ENCODE peak calls at places on chromosome 3, in four cellular contexts. One of them, this sample, is unnamed.

GRCh38 chr3:63029326-63029725 is 154.1 kb upstream of the CADPS start:
- DNase-seq in breast epithelium: no peak
- DNase-seq in spleen: no peak
- DNase-seq in endothelial cell of umbilical vein: no peak
- DNase-seq in this sample: no peak

GRCh38 chr3:114847564-114847963 is 299.5 kb downstream of the ZBTB20 start:
- DNase-seq in endothelial cell of umbilical vein: no peak
- DNase-seq in breast epithelium: no peak
- DNase-seq in spleen: no peak
- DNase-seq in this sample: no peak

GRCh38 chr3:139654637-139655365 is 23.0 kb downstream of the NMNAT3 start:
- DNase-seq in breast epithelium: no peak
- DNase-seq in endothelial cell of umbilical vein: no peak
- DNase-seq in spleen: no peak
- DNase-seq in this sample: no peak

GRCh38 chr3:113084777-113085176 is 94.0 kb downstream of the GTPBP8 start:
- DNase-seq in spleen: no peak
- DNase-seq in endothelial cell of umbilical vein: peak; percentile 10
- DNase-seq in breast epithelium: peak; percentile 57
- DNase-seq in this sample: no peak

GRCh38 chr3:9349321-9350117 is 13.3 kb upstream of the THUMPD3 start:
- DNase-seq in endothelial cell of umbilical vein: peak; percentile 52
- DNase-seq in breast epithelium: peak; percentile 58
- DNase-seq in spleen: no peak
- DNase-seq in this sample: no peak

GRCh38 chr3:192901435-192901834 is 16.2 kb downstream of the MB21D2 start:
- DNase-seq in endothelial cell of umbilical vein: peak; percentile 65
- DNase-seq in breast epithelium: no peak
- DNase-seq in spleen: no peak
- DNase-seq in this sample: no peak

GRCh38 chr3:172647823-172648222 is 63.0 kb downstream of the NCEH1 start:
- DNase-seq in breast epithelium: peak; percentile 43
- DNase-seq in endothelial cell of umbilical vein: no peak
- DNase-seq in spleen: no peak
- DNase-seq in this sample: no peak

GRCh38 chr3:129184396-129184656 is 630 bp upstream of the CNBP start:
- DNase-seq in spleen: no peak
- DNase-seq in breast epithelium: peak; percentile 30
- DNase-seq in endothelial cell of umbilical vein: no peak
- DNase-seq in this sample: peak; percentile 68

GRCh38 chr3:112333002-112333385 is at the start of gene CD200:
- DNase-seq in endothelial cell of umbilical vein: peak; percentile 62
- DNase-seq in spleen: peak; percentile 89
- DNase-seq in breast epithelium: peak; percentile 62
- DNase-seq in this sample: peak; percentile 70

GRCh38 chr3:49236226-49236625 is 40.8 kb downstream of the C3orf62 start:
- DNase-seq in endothelial cell of umbilical vein: peak; percentile 82
- DNase-seq in spleen: no peak
- DNase-seq in breast epithelium: no peak
- DNase-seq in this sample: no peak

GRCh38 chr3:25385807-25386512 is 42.1 kb upstream of the RARB start:
- DNase-seq in spleen: no peak
- DNase-seq in breast epithelium: no peak
- DNase-seq in endothelial cell of umbilical vein: peak; percentile 3
- DNase-seq in this sample: no peak

GRCh38 chr3:25390605-25391004 is 37.5 kb upstream of the RARB start:
- DNase-seq in spleen: no peak
- DNase-seq in breast epithelium: no peak
- DNase-seq in endothelial cell of umbilical vein: no peak
- DNase-seq in this sample: no peak

GRCh38 chr3:25384471-25384870 is 43.6 kb upstream of the RARB start:
- DNase-seq in endothelial cell of umbilical vein: no peak
- DNase-seq in breast epithelium: no peak
- DNase-seq in spleen: no peak
- DNase-seq in this sample: no peak

GRCh38 chr3:25381083-25381482 is 47.0 kb upstream of the RARB start:
- DNase-seq in breast epithelium: no peak
- DNase-seq in spleen: no peak
- DNase-seq in endothelial cell of umbilical vein: no peak
- DNase-seq in this sample: peak; percentile 1

GRCh38 chr3:25386686-25387271 is 41.3 kb upstream of the RARB start:
- DNase-seq in breast epithelium: no peak
- DNase-seq in spleen: no peak
- DNase-seq in endothelial cell of umbilical vein: no peak
- DNase-seq in this sample: no peak
- H3K4me3 ChIP-seq in breast epithelium: no peak overlapping the region
- H3K4me3 ChIP-seq in spleen: no peak overlapping the region
- H3K4me3 ChIP-seq in endothelial cell of umbilical vein: no peak overlapping the region
- H3K4me3 ChIP-seq in this sample: no peak overlapping the region

GRCh38 chr3:50274371-50275104 is 4.3 kb upstream of the LSMEM2 start:
- DNase-seq in spleen: peak; percentile 89
- DNase-seq in breast epithelium: peak; percentile 53
- DNase-seq in endothelial cell of umbilical vein: peak; percentile 70
- DNase-seq in this sample: peak; percentile 94

GRCh38 chr3:50273689-50274065 is 4.7 kb downstream of the SEMA3B start:
- DNase-seq in spleen: no peak
- DNase-seq in breast epithelium: no peak
- DNase-seq in endothelial cell of umbilical vein: no peak
- DNase-seq in this sample: peak; percentile 75

GRCh38 chr3:50270841-50271240 is 1.9 kb downstream of the SEMA3B start:
- DNase-seq in spleen: no peak
- DNase-seq in endothelial cell of umbilical vein: no peak
- DNase-seq in breast epithelium: no peak
- DNase-seq in this sample: no peak

GRCh38 chr3:50271314-50272072 is 2.5 kb downstream of the SEMA3B start:
- DNase-seq in spleen: no peak
- DNase-seq in breast epithelium: no peak
- DNase-seq in endothelial cell of umbilical vein: no peak
- DNase-seq in this sample: no peak

GRCh38 chr3:50272911-50273688 is 4.2 kb downstream of the SEMA3B start:
- DNase-seq in breast epithelium: peak; percentile 76
- DNase-seq in spleen: peak; percentile 97
- DNase-seq in endothelial cell of umbilical vein: peak; percentile 84
- DNase-seq in this sample: peak; percentile 99
- H3K27me3 ChIP-seq in breast epithelium: no peaks in the 10 kb centered on the region
- H3K27me3 ChIP-seq in spleen: peaks cover 39% of the 10 kb centered on the region
- H3K27me3 ChIP-seq in endothelial cell of umbilical vein: peaks cover 24% of the 10 kb centered on the region
- H3K27me3 ChIP-seq in this sample: peaks cover 39% of the 10 kb centered on the region

GRCh38 chr3:24829632-24830229 is 335.1 kb upstream of the THRB start:
- DNase-seq in breast epithelium: no peak
- DNase-seq in spleen: no peak
- DNase-seq in endothelial cell of umbilical vein: peak; percentile 5
- DNase-seq in this sample: peak; percentile 65
- H3K4me3 ChIP-seq in breast epithelium: peak overlapping the region; percentile 55
- H3K4me3 ChIP-seq in spleen: peak overlapping the region; percentile 31
- H3K4me3 ChIP-seq in endothelial cell of umbilical vein: peak overlapping the region; percentile 22
- H3K4me3 ChIP-seq in this sample: peak overlapping the region; percentile 36

DNA sequence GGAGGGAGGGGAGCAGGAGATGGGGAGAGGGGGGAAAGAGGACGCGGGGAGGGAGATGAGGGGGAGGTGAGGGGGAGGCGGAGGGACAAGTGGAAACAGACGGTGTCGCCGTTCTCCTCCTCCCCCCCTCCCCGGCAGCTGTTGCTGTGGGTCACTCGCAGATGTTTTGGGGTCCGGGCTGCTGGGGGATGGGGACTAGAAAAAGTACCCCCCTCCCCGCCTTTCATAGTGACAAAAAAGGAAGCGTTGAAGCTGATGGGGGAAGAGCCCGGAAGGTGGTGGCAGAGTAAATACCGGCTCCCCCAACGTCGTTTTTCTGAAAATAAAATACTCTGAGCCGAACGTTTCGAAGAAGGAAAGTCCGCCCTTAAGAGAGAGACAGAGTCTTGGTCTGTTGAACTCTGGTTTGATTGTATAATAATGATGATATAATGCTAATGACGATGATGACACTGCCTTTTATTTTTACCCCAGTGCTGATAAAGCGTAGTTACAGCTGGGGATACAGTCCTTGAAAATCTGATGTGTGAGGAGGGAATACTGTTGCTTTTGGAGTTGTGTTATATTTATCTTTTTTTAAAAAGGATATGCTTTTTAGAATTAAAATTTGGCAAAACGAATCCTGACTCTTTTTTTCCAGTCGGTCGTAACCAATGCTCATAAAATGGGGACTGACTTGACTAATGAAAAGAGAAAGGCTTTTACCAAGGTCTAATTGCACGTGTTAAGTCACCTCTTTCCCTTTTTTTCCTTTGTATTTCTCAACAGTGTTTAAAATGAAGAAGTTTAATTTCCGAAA is 997 bp downstream of the STXBP5L start:
- DNase-seq in spleen: no peak
- DNase-seq in breast epithelium: no peak
- DNase-seq in endothelial cell of umbilical vein: no peak
- DNase-seq in this sample: no peak
- H3K27me3 ChIP-seq in spleen: peaks cover 28% of the 10 kb centered on the region
- H3K27me3 ChIP-seq in breast epithelium: peaks cover 55% of the 10 kb centered on the region
- H3K27me3 ChIP-seq in endothelial cell of umbilical vein: peaks cover 33% of the 10 kb centered on the region
- H3K27me3 ChIP-seq in this sample: no peaks in the 10 kb centered on the region

DNA sequence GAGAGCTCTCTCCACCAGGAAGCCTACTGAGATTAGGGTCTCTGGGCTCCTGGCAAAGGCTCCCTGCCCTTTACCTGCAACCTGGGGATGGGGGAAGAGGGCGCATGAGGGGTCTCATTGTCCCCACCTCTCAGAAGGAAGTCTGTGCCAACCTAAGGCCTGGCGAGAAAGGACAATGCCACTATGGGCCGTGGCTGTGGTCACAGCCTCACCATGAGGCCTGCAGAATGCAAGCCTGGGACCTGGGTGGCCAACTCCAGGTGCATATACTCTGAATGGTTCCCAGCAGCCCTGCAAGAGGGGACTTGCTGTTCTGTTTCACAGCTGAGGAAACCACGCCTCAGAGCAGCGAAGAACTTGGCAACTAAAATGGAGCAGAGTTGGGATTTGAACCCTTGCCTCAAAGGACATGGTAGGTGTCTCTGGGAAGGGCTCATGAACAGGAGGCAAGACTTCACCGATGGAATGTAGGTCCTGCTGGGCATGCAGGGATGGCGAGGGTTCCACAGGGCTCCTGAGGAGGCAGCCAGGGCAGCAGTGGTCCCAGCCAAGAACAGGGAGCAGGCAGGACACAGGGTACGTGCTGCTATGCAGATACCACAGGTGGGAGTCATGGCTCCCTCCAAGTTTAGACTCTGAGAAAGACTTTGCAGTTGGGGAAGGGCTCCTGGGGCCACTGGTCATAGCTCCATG is 1.1 kb downstream of the MYL3 start:
- DNase-seq in breast epithelium: no peak
- DNase-seq in spleen: peak; percentile 38
- DNase-seq in endothelial cell of umbilical vein: no peak
- DNase-seq in this sample: no peak
- H3K4me3 ChIP-seq in breast epithelium: no peak overlapping the region
- H3K4me3 ChIP-seq in spleen: no peak overlapping the region
- H3K4me3 ChIP-seq in endothelial cell of umbilical vein: no peak overlapping the region
- H3K4me3 ChIP-seq in this sample: no peak overlapping the region

DNA sequence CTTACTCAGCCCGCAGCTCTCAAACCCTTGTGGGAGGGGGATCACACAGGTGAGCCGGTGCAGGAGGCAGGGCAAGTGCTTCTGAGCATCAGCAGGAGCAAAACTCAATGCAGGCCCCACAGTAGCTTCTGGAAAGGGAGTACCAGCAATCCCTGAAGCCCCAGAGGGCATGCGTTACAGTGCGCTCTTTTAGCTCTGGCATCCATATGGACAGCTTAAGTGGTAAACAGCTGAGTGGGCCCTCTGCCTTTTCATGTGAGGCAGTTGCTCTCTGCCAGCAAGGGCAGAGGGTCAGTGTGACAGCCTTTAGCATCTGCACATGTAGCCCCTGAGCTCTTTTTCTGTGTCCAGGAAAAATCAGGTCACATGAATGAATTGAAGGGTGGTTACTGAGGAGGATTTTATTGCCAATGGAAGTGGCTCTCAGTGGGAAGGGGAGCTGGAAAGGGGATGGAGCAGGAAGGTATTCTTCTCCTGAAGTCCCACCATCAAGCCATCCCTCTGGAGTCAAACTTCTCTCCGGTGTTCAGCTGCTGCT is 464.3 kb upstream of the THRB start:
- DNase-seq in endothelial cell of umbilical vein: no peak
- DNase-seq in breast epithelium: no peak
- DNase-seq in spleen: no peak
- DNase-seq in this sample: no peak
- H3K27me3 ChIP-seq in endothelial cell of umbilical vein: no peaks in the 10 kb centered on the region
- H3K27me3 ChIP-seq in breast epithelium: no peaks in the 10 kb centered on the region
- H3K27me3 ChIP-seq in spleen: no peaks in the 10 kb centered on the region
- H3K27me3 ChIP-seq in this sample: peaks cover 41% of the 10 kb centered on the region

GRCh38 chr3:40780801-40781406 is 256.1 kb downstream of the ZNF621 start:
- DNase-seq in spleen: no peak
- DNase-seq in breast epithelium: peak; percentile 88
- DNase-seq in endothelial cell of umbilical vein: peak; percentile 6
- DNase-seq in this sample: no peak
- H3K4me3 ChIP-seq in spleen: no peak overlapping the region
- H3K4me3 ChIP-seq in breast epithelium: peak overlapping the region; percentile 44
- H3K4me3 ChIP-seq in endothelial cell of umbilical vein: no peak overlapping the region
- H3K4me3 ChIP-seq in this sample: no peak overlapping the region

DNA sequence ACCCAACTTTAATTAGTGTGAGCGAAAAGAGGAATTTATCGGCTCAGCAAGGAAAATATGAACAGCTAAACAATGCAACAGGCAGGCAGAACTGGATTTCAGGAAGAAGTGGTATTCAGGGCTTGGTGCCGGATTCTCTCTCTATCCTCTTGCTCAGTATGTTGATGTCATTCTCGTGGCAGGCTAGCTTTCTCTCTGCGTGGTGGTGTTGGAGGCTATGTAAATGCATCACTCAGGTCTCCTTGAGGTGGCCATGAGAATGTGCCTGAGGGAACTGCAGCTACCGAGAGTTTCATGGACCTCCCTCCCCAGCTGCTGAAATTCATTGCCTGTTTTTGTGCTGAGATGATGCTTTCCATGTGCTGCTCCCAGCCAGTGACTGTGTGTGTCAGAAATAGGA is 18.3 kb upstream of the SYN2 start:
- DNase-seq in breast epithelium: no peak
- DNase-seq in endothelial cell of umbilical vein: no peak
- DNase-seq in spleen: no peak
- DNase-seq in this sample: no peak
- H3K27me3 ChIP-seq in breast epithelium: no peaks in the 10 kb centered on the region
- H3K27me3 ChIP-seq in endothelial cell of umbilical vein: no peaks in the 10 kb centered on the region
- H3K27me3 ChIP-seq in spleen: no peaks in the 10 kb centered on the region
- H3K27me3 ChIP-seq in this sample: no peaks in the 10 kb centered on the region

GRCh38 chr3:152253514-152253913 is 15.2 kb upstream of the MBNL1 start:
- DNase-seq in breast epithelium: no peak
- DNase-seq in endothelial cell of umbilical vein: no peak
- DNase-seq in spleen: no peak
- DNase-seq in this sample: no peak
- H3K4me3 ChIP-seq in breast epithelium: no peak overlapping the region
- H3K4me3 ChIP-seq in endothelial cell of umbilical vein: no peak overlapping the region
- H3K4me3 ChIP-seq in spleen: no peak overlapping the region
- H3K4me3 ChIP-seq in this sample: no peak overlapping the region

GRCh38 chr3:108804956-108805355 is 17.6 kb upstream of the TRAT1 start:
- DNase-seq in spleen: no peak
- DNase-seq in endothelial cell of umbilical vein: no peak
- DNase-seq in breast epithelium: no peak
- DNase-seq in this sample: no peak

GRCh38 chr3:108804437-108804836 is 18.1 kb upstream of the TRAT1 start:
- DNase-seq in spleen: no peak
- DNase-seq in endothelial cell of umbilical vein: no peak
- DNase-seq in breast epithelium: no peak
- DNase-seq in this sample: no peak

DNA sequence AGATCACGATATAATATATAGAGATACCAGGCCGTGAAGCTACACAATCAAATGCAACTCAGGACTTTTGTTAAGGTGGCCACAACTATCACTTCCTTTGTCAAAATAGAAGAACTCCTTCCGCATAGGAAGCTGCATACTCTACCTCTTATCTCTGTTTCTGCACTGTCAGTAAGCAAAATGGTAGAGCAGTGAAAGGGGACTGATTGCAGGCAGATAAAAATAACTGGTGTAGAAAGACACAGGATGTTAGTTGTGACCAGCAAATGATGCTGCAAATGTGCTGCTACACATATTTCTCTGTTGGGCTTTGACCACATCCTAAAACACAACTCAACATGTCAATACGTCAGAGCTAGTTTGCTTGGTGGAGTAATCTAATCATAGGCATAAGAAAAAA is 16.3 kb upstream of the TRAT1 start:
- DNase-seq in spleen: no peak
- DNase-seq in breast epithelium: no peak
- DNase-seq in endothelial cell of umbilical vein: no peak
- DNase-seq in this sample: no peak
- H3K27me3 ChIP-seq in spleen: no peaks in the 10 kb centered on the region
- H3K27me3 ChIP-seq in breast epithelium: no peaks in the 10 kb centered on the region
- H3K27me3 ChIP-seq in endothelial cell of umbilical vein: no peaks in the 10 kb centered on the region
- H3K27me3 ChIP-seq in this sample: no peaks in the 10 kb centered on the region